ENCODE peak calls at places on chromosomes 11 and 22, in eight cellular contexts. G, E, I, R, F, Z, H and M are unnamed samples. For H3K9me3, the result is how much of the 10 kb centered on the place peaks cover.

GRCh38 chr11:65425971-65426838 is 3.6 kb downstream of the NEAT1 start:
- DNase-seq in G (peak), E (peak), I (no peak), R (no peak), F (no peak), Z (peak), H (no peak), M (no peak)

GRCh38 chr11:102378818-102379217 is 31.8 kb downstream of the BIRC2 start:
- DNase-seq in G (no peak), E (no peak), I (no peak), R (no peak), F (no peak), Z (no peak), H (no peak), M (no peak)

GRCh38 chr11:12061851-12062560 is 48.4 kb upstream of the MICAL2 start:
- DNase-seq in G (no peak), E (no peak), I (no peak), R (peak), F (no peak), Z (no peak), H (no peak), M (no peak)

GRCh38 chr11:122024278-122024677 is 91.7 kb downstream of the BLID start:
- DNase-seq in G (no peak), E (no peak), I (no peak), R (no peak), F (no peak), Z (no peak), H (no peak), M (no peak)

GRCh38 chr11:110425751-110426545 is 3.8 kb upstream of the FDX1 start:
- DNase-seq in G (no peak), E (peak), I (no peak), R (no peak), F (no peak), Z (no peak), H (no peak), M (no peak)

GRCh38 chr22:18001040-18001893 is 23.1 kb downstream of the MICAL3 start:
- DNase-seq in G (peak), E (peak), I (peak), R (peak), F (peak), Z (peak), H (peak), M (peak)

GRCh38 chr11:72975778-72976520 is 161.7 kb downstream of the ATG16L2 start:
- DNase-seq in G (no peak), E (peak), I (no peak), R (no peak), F (no peak), Z (no peak), H (no peak), M (no peak)

GRCh38 chr11:14137282-14137681 is 174.8 kb downstream of the SPON1 start:
- DNase-seq in G (no peak), E (no peak), I (peak), R (no peak), F (no peak), Z (no peak), H (no peak), M (no peak)

GRCh38 chr22:22429374-22430108 is 79.0 kb downstream of the ZNF280B start:
- DNase-seq in G (no peak), E (no peak), I (no peak), R (no peak), F (no peak), Z (no peak), H (no peak), M (no peak)

GRCh38 chr11:86037743-86038142 is 31.1 kb downstream of the PICALM start:
- DNase-seq in G (no peak), E (no peak), I (no peak), R (no peak), F (no peak), Z (no peak), H (no peak), M (no peak)

GRCh38 chr22:37741312-37741795 is 44.5 kb downstream of the TRIOBP start:
- DNase-seq in G (peak), E (peak), I (peak), R (no peak), F (peak), Z (peak), H (peak), M (no peak)

GRCh38 chr11:1852885-1853284 is at the start of gene LSP1:
- DNase-seq in G (no peak), E (no peak), I (no peak), R (peak), F (no peak), Z (no peak), H (no peak), M (no peak)

GRCh38 chr11:131370090-131370751 is at the start of gene NTM:
- DNase-seq in G (no peak), E (peak), I (peak), R (no peak), F (no peak), Z (peak), H (peak), M (no peak)

GRCh38 chr22:23903328-23903971 is 9.3 kb downstream of the MIF start:
- DNase-seq in G (no peak), E (peak), I (no peak), R (no peak), F (no peak), Z (no peak), H (no peak), M (no peak)

GRCh38 chr11:78203184-78203583 is 14.5 kb downstream of the USP35 start:
- DNase-seq in G (no peak), E (no peak), I (no peak), R (no peak), F (no peak), Z (no peak), H (no peak), M (no peak)

DNA sequence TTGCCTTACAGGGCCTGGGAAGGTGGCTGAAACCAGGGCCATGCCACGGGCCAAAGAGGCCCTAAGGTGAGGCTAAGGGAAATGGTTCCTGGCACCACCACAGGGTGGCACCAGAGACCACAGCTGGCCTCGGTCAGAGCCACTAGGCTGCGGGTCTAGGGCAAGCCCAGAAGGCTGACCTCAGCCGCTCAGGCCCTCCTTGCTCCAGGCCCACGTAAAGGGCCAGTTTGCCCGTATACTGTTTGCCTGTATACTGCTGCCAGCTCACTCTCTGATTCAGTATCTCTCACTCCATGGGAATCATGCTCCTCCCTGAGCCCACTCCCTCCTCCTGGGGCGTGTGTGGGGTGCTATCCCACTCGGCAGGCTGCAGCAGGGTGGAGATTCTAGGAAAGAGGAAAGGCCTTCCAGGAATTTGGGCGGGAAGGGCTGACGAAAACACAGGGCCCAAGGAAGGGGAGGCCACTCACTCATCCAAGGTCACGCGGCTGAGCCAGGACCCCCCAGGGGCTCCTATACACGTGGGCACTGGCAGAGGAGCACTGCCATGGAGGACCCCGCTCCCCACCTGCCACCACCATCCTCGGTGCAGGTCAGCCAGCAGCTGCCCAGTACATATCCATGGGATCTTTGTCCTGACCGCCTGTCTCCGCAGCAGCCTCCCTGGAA is 62.4 kb downstream of the NECTIN1 start:
- DNase-seq in G (peak), E (peak), I (peak), R (peak), F (no peak), Z (peak), H (peak), M (no peak)
- TF ChIP-seq CTCF in G (peak), E (peak), I (peak), R (peak), F (peak), Z (peak), H (peak), M (peak)

DNA sequence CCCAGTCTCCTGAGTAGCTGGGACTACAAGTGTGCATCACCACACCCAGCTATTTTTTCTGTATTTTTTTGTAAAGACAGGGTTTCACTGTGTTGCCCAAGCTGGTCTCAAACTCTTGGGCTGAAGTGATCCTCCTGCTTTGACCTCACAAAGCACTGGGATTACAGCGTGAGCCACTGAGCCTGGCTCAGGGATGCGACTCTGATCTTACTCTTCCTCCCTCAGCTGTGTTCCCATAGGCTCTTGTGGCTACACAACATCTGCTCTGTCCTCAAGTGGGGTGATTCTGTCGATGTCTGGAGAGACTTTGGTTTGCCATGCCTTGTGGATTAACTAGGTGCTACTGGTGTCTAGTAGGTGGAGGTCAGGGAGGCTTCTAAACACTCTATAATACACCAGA is 127.0 kb upstream of the SERPIND1 start:
- DNase-seq in G (no peak), E (no peak), I (no peak), R (peak), F (no peak), Z (no peak), H (no peak), M (no peak)
- H3K9me3 ChIP-seq in G (under half), E (under half), I (under half), R (under half), F (under half), Z (under half), H (under half), M (under half)

GRCh38 chr11:27875480-27876208 is 175.4 kb upstream of the BDNF start:
- DNase-seq in G (no peak), E (no peak), I (no peak), R (no peak), F (no peak), Z (no peak), H (no peak), M (no peak)

GRCh38 chr11:27873664-27874063 is 173.4 kb upstream of the BDNF start:
- DNase-seq in G (no peak), E (no peak), I (no peak), R (no peak), F (no peak), Z (no peak), H (no peak), M (no peak)

GRCh38 chr11:27870985-27871485 is 170.8 kb upstream of the BDNF start:
- DNase-seq in G (no peak), E (no peak), I (no peak), R (no peak), F (no peak), Z (no peak), H (no peak), M (no peak)

GRCh38 chr11:27876209-27876775 is 176.0 kb upstream of the BDNF start:
- DNase-seq in G (no peak), E (peak), I (no peak), R (no peak), F (no peak), Z (no peak), H (no peak), M (no peak)

DNA sequence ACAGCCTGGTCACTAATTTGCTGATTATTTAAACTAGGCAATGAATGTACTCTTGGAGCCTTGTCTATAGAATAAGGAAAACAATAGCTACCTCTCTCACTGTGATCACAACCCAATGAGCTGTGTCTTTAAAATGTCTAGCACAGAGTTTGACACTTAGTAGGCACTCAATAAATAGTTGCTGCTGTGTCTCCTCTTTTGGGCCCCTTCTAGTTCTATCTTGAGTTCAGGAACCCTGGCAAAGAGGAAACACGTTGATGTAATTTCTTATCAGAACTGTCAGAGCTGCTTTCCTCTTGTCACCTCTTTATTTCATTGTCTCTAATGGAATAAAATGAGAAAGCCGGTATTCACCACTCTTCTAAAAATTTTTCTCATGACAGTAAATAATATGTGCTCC is 174.7 kb upstream of the BDNF start:
- DNase-seq in G (no peak), E (no peak), I (no peak), R (no peak), F (no peak), Z (no peak), H (no peak), M (no peak)
- TF ChIP-seq CTCF in G (no peak), E (no peak), I (no peak), R (no peak), F (no peak), Z (no peak), H (no peak), M (no peak)

DNA sequence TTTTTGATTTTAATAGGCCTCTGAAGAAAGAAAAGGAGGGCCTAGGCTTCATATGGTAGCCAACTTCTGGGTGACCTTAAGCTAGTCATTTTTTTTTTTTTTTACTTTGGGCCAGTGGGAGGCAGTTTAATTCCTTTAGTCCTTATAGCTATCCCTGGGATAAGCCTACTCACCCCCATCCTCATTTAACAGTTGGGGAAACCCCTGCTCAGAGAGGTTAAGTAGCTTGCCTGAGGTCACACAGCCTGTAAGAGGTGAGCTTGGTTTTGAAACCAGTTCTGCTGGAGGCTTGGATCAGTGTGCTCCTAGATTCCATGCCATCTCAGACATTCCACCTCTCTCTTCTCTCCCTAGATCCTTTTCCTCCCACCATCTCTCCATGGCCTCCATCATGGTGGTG is 86.4 kb downstream of the MYO18B start:
- DNase-seq in G (no peak), E (no peak), I (no peak), R (no peak), F (no peak), Z (no peak), H (no peak), M (no peak)
- H3K9me3 ChIP-seq in G (under half), E (under half), I (under half), R (under half), F (under half), Z (under half), H (under half), M (under half)

DNA sequence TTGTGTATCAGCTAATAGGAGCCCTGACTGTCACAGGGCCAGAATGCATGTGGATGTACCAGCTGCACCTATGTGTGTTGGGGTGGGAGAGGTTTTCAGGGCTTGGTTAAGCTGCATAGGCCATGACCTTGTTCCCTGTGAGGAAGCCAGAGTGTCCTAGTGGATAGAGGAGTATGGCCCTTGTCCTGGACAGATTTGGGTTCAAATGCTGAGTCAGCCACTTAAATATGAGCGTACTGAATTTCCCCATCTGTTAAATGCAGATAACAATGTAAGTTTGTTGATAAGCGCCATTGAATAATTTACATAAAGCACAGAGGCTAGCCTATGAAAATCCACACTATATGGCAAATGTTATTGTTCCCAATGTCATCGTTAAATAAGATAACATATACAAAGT is 74.4 kb downstream of the PANX1 start:
- DNase-seq in G (no peak), E (no peak), I (no peak), R (no peak), F (peak), Z (no peak), H (no peak), M (no peak)
- TF ChIP-seq CTCF in G (no peak), E (no peak), I (no peak), R (no peak), F (no peak), Z (no peak), H (no peak), M (no peak)

DNA sequence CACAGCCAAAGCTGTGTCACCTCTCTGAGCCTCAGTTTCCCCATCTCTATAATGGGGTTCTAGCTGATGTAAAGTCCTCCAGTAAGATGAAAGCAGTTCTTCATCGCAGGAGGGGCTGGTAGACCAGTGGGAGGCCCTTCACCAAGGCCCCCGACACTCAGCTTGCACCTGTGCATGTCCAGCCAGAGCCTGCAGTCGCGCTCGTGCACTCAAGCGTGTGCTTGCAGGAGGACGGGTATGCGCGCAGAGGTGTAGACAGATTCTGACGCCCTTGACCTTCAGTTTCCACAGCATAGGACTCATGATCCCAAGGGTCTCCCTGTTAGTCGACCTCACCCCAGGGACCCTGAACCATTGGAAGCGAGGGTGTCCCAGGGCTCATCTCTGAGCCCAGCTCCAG is 633.7 kb downstream of the TBC1D22A start:
- DNase-seq in G (no peak), E (no peak), I (no peak), R (no peak), F (no peak), Z (no peak), H (no peak), M (no peak)
- H3K9me3 ChIP-seq in G (under half), E (under half), I (under half), R (under half), F (under half), Z (under half), H (under half), M (under half)